ENCODE peak calls at places on chromosomes 3 and 15, in five cellular contexts. V is HCT116, D is K562, Q is HepG2, Y is H1. B is an unnamed sample.

GRCh38 chr15:68606332-68606731 is 27.5 kb downstream of the CORO2B start:
- DNase-seq in V (no peak), Y (no peak), D (no peak), Q (no peak), B (no peak)

GRCh38 chr3:20056727-20057611 is 16.7 kb downstream of the KAT2B start:
- DNase-seq in V (no peak), Q (no peak), Y (no peak), D (no peak), B (no peak)

GRCh38 chr15:51006336-51006985 is 88.2 kb downstream of the TNFAIP8L3 start:
- DNase-seq in Q (no peak), V (no peak), Y (no peak), D (no peak), B (no peak)

GRCh38 chr3:110773413-110773954 is 298.1 kb upstream of the NECTIN3 start:
- DNase-seq in Q (peak; percentile 99), D (no peak), Y (no peak), V (peak; percentile 93), B (no peak)

GRCh38 chr3:171860830-171861535 is 17.8 kb downstream of the TMEM212 start:
- DNase-seq in Q (no peak), Y (no peak), V (no peak), D (no peak), B (no peak)

GRCh38 chr3:126996905-126997304 is 14.0 kb downstream of the PLXNA1 start:
- DNase-seq in V (no peak), Y (no peak), Q (no peak), D (no peak), B (no peak)

GRCh38 chr3:30354972-30355371 is 251.4 kb upstream of the TGFBR2 start:
- DNase-seq in D (no peak), V (no peak), Q (peak; percentile 56), Y (no peak), B (no peak)

GRCh38 chr3:138113309-138113708 is 2.1 kb downstream of the DZIP1L start:
- DNase-seq in V (peak; percentile 3), Y (no peak), Q (no peak), D (no peak), B (no peak)

GRCh38 chr3:165725296-165725695 is 111.9 kb downstream of the BCHE start:
- DNase-seq in Q (no peak), D (no peak), V (no peak), Y (no peak), B (no peak)

GRCh38 chr3:176964656-176965055 is 232.6 kb downstream of the TBL1XR1 start:
- DNase-seq in D (no peak), V (no peak), Y (no peak), Q (no peak), B (no peak)

GRCh38 chr15:38696120-38696727 is 131.6 kb upstream of the RASGRP1 start:
- DNase-seq in Q (no peak), D (no peak), Y (no peak), V (no peak), B (no peak)

GRCh38 chr3:98574157-98574556 is 19.3 kb downstream of the CPOX start:
- DNase-seq in Q (no peak), Y (no peak), V (no peak), D (peak; percentile 16), B (no peak)

GRCh38 chr3:23405081-23405480 is 202.0 kb downstream of the UBE2E2 start:
- DNase-seq in V (no peak), Q (no peak), D (no peak), Y (no peak), B (no peak)

GRCh38 chr3:143091438-143091837 is 28.1 kb upstream of the CHST2 start:
- DNase-seq in D (no peak), V (no peak), Q (no peak), Y (no peak), B (no peak)

GRCh38 chr15:44195151-44195740 is at the start of gene FRMD5:
- DNase-seq in V (peak; percentile 97), Q (peak; percentile 85), D (peak; percentile 25), Y (peak; percentile 98), B (peak; percentile 74)

GRCh38 chr15:61227269-61228024 is 1.7 kb downstream of the RORA start:
- DNase-seq in V (no peak), D (no peak), Y (no peak), Q (no peak), B (no peak)

GRCh38 chr15:79872358-79873017 is 24.3 kb downstream of the MTHFS start:
- DNase-seq in Q (no peak), V (no peak), D (no peak), Y (no peak), B (no peak)

GRCh38 chr15:79896131-79896633 is 632 bp downstream of the MTHFS start:
- DNase-seq in V (no peak), Q (peak; percentile 13), D (no peak), Y (no peak), B (peak; percentile 40)

GRCh38 chr3:106588739-106589138 is 719.9 kb upstream of the CBLB start:
- DNase-seq in Y (no peak), V (no peak), D (no peak), Q (no peak), B (no peak)

GRCh38 chr3:186432189-186432588 is 70.2 kb upstream of the DGKG start:
- DNase-seq in V (no peak), Q (no peak), Y (peak; percentile 22), D (no peak), B (no peak)

GRCh38 chr3:69579527-69580165 is 159.6 kb upstream of the MITF start:
- DNase-seq in Y (no peak), D (no peak), V (no peak), Q (no peak), B (no peak)

GRCh38 chr3:190491533-190492054 is 22.3 kb upstream of the IL1RAP start:
- DNase-seq in Q (no peak), V (no peak), Y (no peak), D (no peak), B (no peak)

GRCh38 chr3:65854606-65855304 is 184.0 kb downstream of the MAGI1 start:
- DNase-seq in Q (no peak), Y (no peak), V (no peak), D (no peak), B (no peak)

GRCh38 chr3:127865941-127866340 is 43.6 kb upstream of the MGLL start:
- DNase-seq in D (no peak), Y (no peak), Q (no peak), V (peak; percentile 59), B (no peak)

GRCh38 chr15:99906793-99907192 is 173.6 kb upstream of the LYSMD4 start:
- DNase-seq in V (no peak), Q (no peak), Y (no peak), D (no peak), B (no peak)

GRCh38 chr15:37695719-37696118 is 238.7 kb upstream of the TMCO5A start:
- DNase-seq in Y (no peak), D (no peak), V (no peak), Q (no peak), B (no peak)

GRCh38 chr3:150303776-150304175 is 104.3 kb upstream of the TSC22D2 start:
- DNase-seq in V (peak; percentile 57), Q (peak; percentile 20), Y (no peak), D (peak; percentile 25), B (peak; percentile 4)

GRCh38 chr3:119492810-119493209 is 5.5 kb upstream of the TIMMDC1 start:
- DNase-seq in V (no peak), Q (no peak), Y (no peak), D (no peak), B (no peak)

GRCh38 chr15:56942118-56942517 is 23.7 kb downstream of the TCF12 start:
- DNase-seq in Q (no peak), V (no peak), Y (no peak), D (no peak), B (no peak)

GRCh38 chr3:16300881-16301359 is 35.9 kb downstream of the OXNAD1 start:
- DNase-seq in Q (no peak), Y (no peak), V (no peak), D (no peak), B (peak; percentile 48)

GRCh38 chr3:16301490-16301889 is 36.5 kb downstream of the OXNAD1 start:
- DNase-seq in D (no peak), V (no peak), Y (no peak), Q (no peak), B (no peak)

GRCh38 chr3:16299746-16300145 is 34.7 kb downstream of the OXNAD1 start:
- DNase-seq in V (no peak), Q (no peak), Y (no peak), D (no peak), B (no peak)

GRCh38 chr3:16302082-16302631 is 37.1 kb downstream of the OXNAD1 start:
- DNase-seq in Y (no peak), Q (no peak), V (no peak), D (no peak), B (no peak)

GRCh38 chr3:16300282-16300681 is 35.3 kb downstream of the OXNAD1 start:
- DNase-seq in V (no peak), Q (no peak), D (no peak), Y (no peak), B (peak; percentile 48)
- TF ChIP-seq SRF in V (no peak), Q (no peak), D (no peak), Y (no peak), B (no peak)

GRCh38 chr3:129409541-129409940 is 18.9 kb downstream of the EFCAB12 start:
- DNase-seq in Q (no peak), Y (no peak), V (no peak), D (no peak), B (no peak)
- TF ChIP-seq SRF in Q (no peak), Y (no peak), V (no peak), D (no peak), B (no peak)

GRCh38 chr15:33801954-33802353 is 166.3 kb upstream of the CHRM5 start:
- DNase-seq in Y (no peak), Q (no peak), V (no peak), D (no peak), B (no peak)
- TF ChIP-seq SRF in Y (no peak), Q (no peak), V (no peak), D (no peak), B (no peak)

GRCh38 chr15:31276596-31277298 is 49.9 kb upstream of the KLF13 start:
- DNase-seq in Q (no peak), Y (peak; percentile 28), V (no peak), D (no peak), B (no peak)
- TF ChIP-seq SRF in Q (no peak), Y (no peak), V (no peak), D (no peak), B (no peak)

B was measured in GM12878.